ENCODE peak calls at places on chromosomes 13 and 19, in five cellular contexts. M, L, N, T and D are unnamed samples.

GRCh38 chr13:27183561-27184147 is 12.0 kb upstream of the USP12 start:
- DNase-seq in M (no peak), L (no peak), N (peak), T (no peak), D (no peak)

GRCh38 chr19:19460761-19461265 is 54.5 kb downstream of the TSSK6 start:
- DNase-seq in M (peak), L (peak), N (peak), T (peak), D (peak)

GRCh38 chr19:27618006-27618405 is 1594.9 kb downstream of the UQCRFS1 start:
- DNase-seq in M (no peak), L (no peak), N (no peak), T (no peak), D (no peak)

GRCh38 chr13:111482126-111482525 is 161.7 kb downstream of the TEX29 start:
- DNase-seq in M (no peak), L (no peak), N (no peak), T (no peak), D (peak)

GRCh38 chr13:76672422-76672821 is 213.8 kb downstream of the KCTD12 start:
- DNase-seq in M (peak), L (no peak), N (peak), T (no peak), D (no peak)

GRCh38 chr13:65540064-65540635 is 1690.0 kb downstream of the PCDH9 start:
- DNase-seq in M (peak), L (no peak), N (peak), T (no peak), D (no peak)

GRCh38 chr13:30125422-30126073 is 181.8 kb downstream of the KATNAL1 start:
- DNase-seq in M (peak), L (peak), N (peak), T (no peak), D (no peak)

GRCh38 chr19:18683955-18684641 is 618 bp downstream of the CRTC1 start:
- DNase-seq in M (no peak), L (no peak), N (no peak), T (no peak), D (no peak)

GRCh38 chr13:39329182-39329639 is 273.8 kb downstream of the LHFPL6 start:
- DNase-seq in M (peak), L (no peak), N (no peak), T (no peak), D (no peak)

GRCh38 chr13:85286081-85286480 is 513.1 kb downstream of the SLITRK6 start:
- DNase-seq in M (peak), L (no peak), N (no peak), T (no peak), D (no peak)

GRCh38 chr19:51114087-51114714 is 6.0 kb upstream of the CTU1 start:
- DNase-seq in M (no peak), L (no peak), N (no peak), T (no peak), D (no peak)

GRCh38 chr13:65387743-65388347 is 1842.3 kb downstream of the PCDH9 start:
- DNase-seq in M (no peak), L (no peak), N (no peak), T (no peak), D (no peak)

GRCh38 chr13:98228661-98229349 is 51.7 kb upstream of the RNF113B start:
- DNase-seq in M (peak), L (no peak), N (peak), T (no peak), D (no peak)

GRCh38 chr13:31556376-31556775 is 182.9 kb upstream of the RXFP2 start:
- DNase-seq in M (no peak), L (no peak), N (peak), T (no peak), D (no peak)

GRCh38 chr13:79481685-79482052 is 714 bp downstream of the NDFIP2 start:
- DNase-seq in M (no peak), L (no peak), N (peak), T (no peak), D (no peak)

GRCh38 chr13:48600374-48601364 is 53.1 kb upstream of the CYSLTR2 start:
- DNase-seq in M (peak), L (no peak), N (peak), T (peak), D (no peak)

GRCh38 chr19:47762151-47762550 is 16.4 kb upstream of the SELENOW start:
- DNase-seq in M (no peak), L (no peak), N (no peak), T (no peak), D (no peak)

GRCh38 chr13:20132052-20132634 is 28.7 kb downstream of the GJA3 start:
- DNase-seq in M (no peak), L (no peak), N (no peak), T (no peak), D (no peak)

GRCh38 chr19:53055117-53055516 is 10.6 kb downstream of the ERVV-2 start:
- DNase-seq in M (no peak), L (no peak), N (no peak), T (no peak), D (no peak)

GRCh38 chr13:97226788-97227627 is 4.9 kb downstream of the MBNL2 start:
- DNase-seq in M (no peak), L (no peak), N (no peak), T (peak), D (no peak)

GRCh38 chr19:2330255-2330631 is 1.8 kb downstream of the SPPL2B start:
- DNase-seq in M (no peak), L (no peak), N (no peak), T (no peak), D (no peak)

GRCh38 chr19:42010245-42011126 is 16.5 kb upstream of the ATP1A3 start:
- DNase-seq in M (peak), L (no peak), N (no peak), T (no peak), D (no peak)

GRCh38 chr19:15323496-15324235 is 8.7 kb downstream of the BRD4 start:
- DNase-seq in M (peak), L (peak), N (peak), T (no peak), D (peak)

GRCh38 chr13:98972627-98973026 is 5.2 kb downstream of the DOCK9 start:
- DNase-seq in M (peak), L (no peak), N (no peak), T (peak), D (no peak)

GRCh38 chr19:2511991-2512390 is 36.1 kb downstream of the GADD45B start:
- DNase-seq in M (no peak), L (no peak), N (no peak), T (no peak), D (no peak)

GRCh38 chr13:70579941-70580340 is 471.7 kb upstream of the KLHL1 start:
- DNase-seq in M (no peak), L (no peak), N (no peak), T (no peak), D (no peak)

GRCh38 chr13:42753697-42754096 is 27.7 kb upstream of the FAM216B start:
- DNase-seq in M (no peak), L (peak), N (peak), T (no peak), D (no peak)

GRCh38 chr19:40716655-40717324 is at the start of the genes COQ8B and ITPKC:
- DNase-seq in M (peak), L (peak), N (peak), T (peak), D (peak)
- TF ChIP-seq CTCF in M (no peak), L (peak), N (no peak), T (no peak), D (no peak)

DNA sequence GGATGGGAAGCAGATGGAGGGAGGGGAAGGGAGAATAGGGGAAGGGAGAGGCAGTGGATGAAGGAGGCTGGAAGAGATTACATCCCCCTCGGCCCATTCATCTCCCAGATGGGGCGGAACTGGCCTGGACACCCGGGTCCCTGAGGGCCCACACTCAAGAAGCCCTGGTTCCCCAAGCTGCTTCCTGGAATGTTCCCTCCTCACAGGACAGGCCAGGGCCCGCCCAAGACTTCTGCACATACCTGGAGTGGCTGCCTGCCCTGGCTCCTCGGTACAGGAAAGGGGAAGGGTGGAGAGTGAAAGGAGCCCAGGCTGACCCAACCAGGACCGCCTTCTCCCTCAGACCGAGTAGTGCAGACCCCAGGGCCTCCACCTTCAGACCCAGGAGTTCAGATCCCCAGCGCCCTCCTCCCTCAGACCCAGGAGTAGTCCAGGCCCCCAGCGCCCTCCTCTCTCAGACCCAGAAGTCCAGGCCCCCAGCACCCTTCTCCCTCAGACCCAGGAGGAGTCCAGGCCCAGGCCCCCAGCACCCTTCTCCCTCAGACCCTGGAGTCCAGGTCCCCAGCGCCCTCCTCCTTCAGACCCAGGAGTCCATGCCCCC is 489 bp downstream of the NTF4 start:
- DNase-seq in M (no peak), L (no peak), N (no peak), T (no peak), D (no peak)
- H3K4me3 ChIP-seq in M (no peak), L (no peak), N (no peak), T (no peak), D (no peak)

GRCh38 chr13:113208424-113209335 is at the start of gene PCID2:
- DNase-seq in M (peak), L (peak), N (peak), T (peak), D (peak)

GRCh38 chr13:113210834-113211233 is 1.4 kb downstream of the CUL4A start:
- DNase-seq in M (no peak), L (no peak), N (no peak), T (no peak), D (no peak)

GRCh38 chr13:113211774-113212173 is 2.4 kb downstream of the CUL4A start:
- DNase-seq in M (no peak), L (no peak), N (no peak), T (no peak), D (no peak)

GRCh38 chr13:113209336-113209879 is at the start of gene CUL4A:
- DNase-seq in M (peak), L (peak), N (peak), T (no peak), D (peak)

GRCh38 chr13:113209880-113210421 is 538 bp downstream of the CUL4A start:
- DNase-seq in M (peak), L (peak), N (peak), T (peak), D (peak)
- TF ChIP-seq CTCF in M (no peak), L (no peak), N (no peak), T (no peak), D (no peak)

GRCh38 chr19:35086455-35086854 is 29.2 kb upstream of the FXYD3 start:
- DNase-seq in M (no peak), L (no peak), N (no peak), T (no peak), D (no peak)
- H3K4me3 ChIP-seq in M (no peak), L (no peak), N (no peak), T (no peak), D (no peak)

DNA sequence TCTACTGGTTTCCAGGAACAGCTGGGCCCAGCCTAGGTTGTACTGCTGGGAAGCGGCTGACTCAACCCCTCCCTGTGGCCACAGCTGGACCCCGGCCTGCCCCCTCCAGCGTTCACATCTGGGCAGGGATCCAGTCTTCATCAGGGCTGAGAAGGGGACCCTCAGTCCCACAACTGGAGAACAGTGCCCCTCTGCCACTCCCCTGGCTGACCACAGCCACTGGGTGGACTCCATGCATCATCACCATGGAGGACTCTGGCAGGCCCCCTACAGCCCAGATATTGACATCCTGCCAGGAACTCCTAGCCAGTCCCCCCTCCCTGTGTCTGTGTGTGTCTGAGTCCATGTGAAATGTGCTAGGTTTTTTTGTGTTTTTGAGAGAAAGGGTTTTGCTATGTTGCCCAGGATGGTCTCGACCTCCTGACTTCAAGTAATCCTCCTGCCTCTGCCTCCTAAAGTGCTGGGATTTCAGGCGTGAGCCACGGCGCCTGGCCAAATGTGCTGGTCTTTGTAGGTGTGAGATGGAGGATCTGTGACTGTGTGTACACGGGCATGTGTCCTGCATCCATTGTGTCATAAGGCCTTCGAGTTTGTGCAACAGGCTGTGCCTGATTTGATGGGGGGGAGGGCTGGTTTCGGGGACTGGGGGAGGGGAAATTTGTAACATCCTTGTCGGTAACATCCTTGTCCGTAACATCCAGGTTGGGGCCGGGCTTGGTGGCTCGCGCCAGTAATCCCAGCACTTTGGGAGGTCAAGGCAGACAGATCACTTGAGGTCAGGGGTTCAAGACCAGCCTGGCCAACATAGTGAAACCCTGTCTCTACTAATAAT is 4.0 kb upstream of the HOOK2 start:
- DNase-seq in M (peak), L (peak), N (peak), T (peak), D (no peak)
- TF ChIP-seq CTCF in M (no peak), L (no peak), N (no peak), T (no peak), D (no peak)

GRCh38 chr19:1051791-1052190 is 11.9 kb downstream of the ABCA7 start:
- DNase-seq in M (no peak), L (no peak), N (no peak), T (no peak), D (no peak)
- H3K4me3 ChIP-seq in M (no peak), L (no peak), N (no peak), T (no peak), D (no peak)

GRCh38 chr19:3804429-3804828 is 18.2 kb upstream of the MATK start:
- DNase-seq in M (no peak), L (no peak), N (no peak), T (no peak), D (no peak)

GRCh38 chr19:3803986-3804385 is 17.8 kb upstream of the MATK start:
- DNase-seq in M (no peak), L (no peak), N (no peak), T (no peak), D (no peak)

GRCh38 chr19:3803114-3803888 is 17.1 kb upstream of the MATK start:
- DNase-seq in M (no peak), L (no peak), N (no peak), T (no peak), D (no peak)

GRCh38 chr19:3798137-3798536 is 12.0 kb upstream of the MATK start:
- DNase-seq in M (no peak), L (no peak), N (no peak), T (no peak), D (no peak)

DNA sequence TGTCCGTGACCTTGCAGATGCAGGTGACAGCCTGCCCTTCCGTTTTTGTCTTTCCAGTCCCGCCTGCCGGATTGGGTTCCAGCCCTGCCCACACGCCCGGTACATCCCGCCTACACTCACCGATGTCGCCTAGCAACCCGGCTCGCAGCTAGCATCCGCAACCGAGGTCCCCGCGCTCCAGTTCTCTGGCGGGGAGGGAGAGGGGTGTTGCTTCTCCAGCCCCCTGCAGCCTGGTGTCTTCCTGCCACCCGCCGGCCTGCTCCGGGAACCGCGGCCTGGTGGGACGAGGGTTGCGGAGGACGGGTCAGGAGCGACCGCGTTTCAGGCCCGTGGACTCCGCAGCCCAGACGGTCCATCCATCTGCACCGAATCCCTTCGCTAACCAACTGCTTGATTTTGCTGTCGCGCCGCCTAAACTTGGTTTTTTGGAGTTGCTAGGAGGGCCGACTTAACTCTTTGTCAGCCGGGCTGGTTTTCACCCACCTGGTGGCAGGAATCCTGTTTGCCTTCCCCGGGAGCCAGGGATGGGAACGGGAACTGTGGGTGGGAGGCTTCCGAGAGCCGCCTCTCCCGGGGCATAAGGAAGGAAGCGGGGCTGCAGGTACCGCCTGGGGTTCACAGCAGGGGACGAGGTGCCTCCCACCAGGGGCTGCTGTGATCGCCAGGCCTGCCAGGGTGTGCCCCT is 15.4 kb upstream of the MATK start:
- DNase-seq in M (peak), L (no peak), N (no peak), T (no peak), D (peak)
- TF ChIP-seq CTCF in M (peak), L (no peak), N (peak), T (no peak), D (no peak)

DNA sequence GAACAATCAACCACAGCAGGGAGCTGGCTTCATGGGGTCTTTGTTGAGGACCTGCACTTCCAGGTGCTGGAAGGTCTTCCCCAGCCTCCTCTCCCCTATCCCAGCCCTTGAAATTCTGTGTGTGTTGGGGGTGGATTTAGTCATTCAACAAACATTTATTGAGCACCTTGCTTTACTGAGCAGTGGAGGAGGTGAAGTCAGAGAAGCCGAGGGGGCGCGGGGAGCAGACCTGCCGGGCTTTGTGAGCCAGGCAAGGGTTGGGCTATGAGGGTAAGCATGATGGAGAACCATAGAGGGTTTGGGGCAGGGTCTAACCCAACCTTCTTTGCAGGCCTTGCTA is 3.5 kb upstream of the C19orf85 start:
- DNase-seq in M (no peak), L (no peak), N (no peak), T (no peak), D (no peak)
- H3K4me3 ChIP-seq in M (no peak), L (no peak), N (no peak), T (no peak), D (no peak)